ENCODE peak calls at places on chromosomes 16 and 17, in ten cellular contexts. E is cardiac fibroblast, Y is fibroblast of the aortic adventitia, S is GM23338, P is sigmoid colon, K is upper lobe of right lung, X is heart left ventricle, M is thoracic aorta, W is left ventricle myocardium inferior, B is mammary epithelial cell. I is an unnamed sample.

GRCh38 chr17:63095459-63095858 is 129.4 kb downstream of the TANC2 start:
- DNase-seq in B (peak), K (no peak), X (no peak), M (no peak), E (no peak), Y (no peak), S (no peak), W (no peak), P (no peak), I (no peak)

GRCh38 chr16:69260019-69260418 is 51.1 kb upstream of the VPS4A start:
- DNase-seq in M (no peak), Y (no peak), K (no peak), B (no peak), X (no peak), S (peak), E (no peak), W (no peak), P (no peak), I (no peak)

GRCh38 chr16:80619824-80620223 is 79.0 kb downstream of the DYNLRB2 start:
- DNase-seq in X (no peak), Y (no peak), M (no peak), B (peak), K (no peak), P (no peak), S (no peak), W (no peak), E (no peak), I (peak)

GRCh38 chr17:61972311-61972710 is 44.5 kb upstream of the INTS2 start:
- DNase-seq in K (no peak), B (no peak), W (no peak), P (no peak), S (no peak), M (no peak), E (no peak), Y (no peak), X (no peak), I (no peak)

GRCh38 chr17:29579866-29580771 is 9.3 kb downstream of the GIT1 start:
- DNase-seq in P (peak), M (no peak), Y (peak), X (peak), K (peak), E (peak), S (peak), B (peak), W (peak), I (peak)

GRCh38 chr17:79082311-79083190 is 7.9 kb downstream of the ENGASE start:
- DNase-seq in P (no peak), Y (peak), X (peak), M (no peak), B (no peak), E (peak), W (peak), S (peak), K (peak), I (peak)

GRCh38 chr16:49013727-49014080 is 267.9 kb downstream of the CBLN1 start:
- DNase-seq in M (no peak), X (no peak), W (no peak), K (no peak), S (no peak), B (no peak), P (no peak), Y (no peak), E (no peak), I (no peak)

GRCh38 chr16:30137897-30138296 is 14.9 kb upstream of the MAPK3 start:
- DNase-seq in E (no peak), S (no peak), W (no peak), P (no peak), X (no peak), M (no peak), B (no peak), K (no peak), Y (no peak), I (no peak)

GRCh38 chr17:9116311-9116820 is 95.1 kb downstream of the NTN1 start:
- DNase-seq in E (no peak), W (no peak), X (no peak), K (peak), B (no peak), S (no peak), Y (no peak), M (no peak), P (peak), I (no peak)

GRCh38 chr17:34177642-34178041 is 77.4 kb upstream of the CCL2 start:
- DNase-seq in W (no peak), M (no peak), P (no peak), X (no peak), S (no peak), E (peak), B (no peak), Y (peak), K (no peak), I (no peak)

GRCh38 chr17:82342361-82343079 is 9.0 kb upstream of the SECTM1 start:
- DNase-seq in M (no peak), S (no peak), X (no peak), K (no peak), E (no peak), P (no peak), W (no peak), B (no peak), Y (no peak), I (no peak)

GRCh38 chr17:48571826-48572417 is 6.2 kb downstream of the HOXB4 start:
- DNase-seq in B (peak), E (no peak), Y (peak), S (no peak), M (no peak), P (no peak), X (no peak), W (no peak), K (no peak), I (no peak)

GRCh38 chr16:23523321-23523720 is 13.0 kb upstream of the GGA2 start:
- DNase-seq in M (no peak), S (no peak), B (no peak), E (no peak), Y (no peak), W (no peak), P (no peak), K (no peak), X (no peak), I (no peak)

GRCh38 chr17:1006054-1006453 is 9.1 kb downstream of the TIMM22 start:
- DNase-seq in W (no peak), B (no peak), Y (no peak), E (no peak), X (no peak), M (no peak), S (no peak), P (no peak), K (no peak), I (no peak)

GRCh38 chr16:14436410-14436955 is 193.6 kb downstream of the PARN start:
- DNase-seq in Y (no peak), B (no peak), S (no peak), M (no peak), X (no peak), W (no peak), K (no peak), P (no peak), E (no peak), I (no peak)

GRCh38 chr16:3283525-3284447 is 495 bp downstream of the ZNF263 start:
- DNase-seq in M (no peak), P (peak), K (no peak), Y (no peak), S (peak), B (peak), W (peak), E (peak), X (peak), I (no peak)

GRCh38 chr16:28010671-28011070 is 52.8 kb downstream of the GSG1L start:
- DNase-seq in W (no peak), M (no peak), B (no peak), X (no peak), Y (peak), E (peak), P (no peak), S (no peak), K (no peak), I (no peak)

GRCh38 chr17:753407-753806 is 1.3 kb upstream of the GEMIN4 start:
- DNase-seq in M (no peak), P (no peak), B (no peak), S (no peak), K (no peak), W (no peak), Y (no peak), X (no peak), E (no peak), I (no peak)

GRCh38 chr17:79740413-79740812 is 9.7 kb downstream of the ENPP7 start:
- DNase-seq in W (no peak), X (no peak), S (no peak), Y (peak), B (no peak), P (no peak), E (no peak), K (no peak), M (no peak), I (no peak)

GRCh38 chr16:66324785-66325184 is 41.7 kb upstream of the CDH5 start:
- DNase-seq in X (no peak), P (no peak), E (peak), W (no peak), B (no peak), M (no peak), S (peak), K (no peak), Y (no peak), I (peak)

GRCh38 chr17:60640503-60640902 is 37.1 kb upstream of the BCAS3 start:
- DNase-seq in K (no peak), S (peak), E (peak), M (no peak), B (no peak), X (no peak), P (no peak), Y (peak), W (no peak), I (no peak)

GRCh38 chr17:5587431-5588032 is 3.2 kb upstream of the NLRP1 start:
- DNase-seq in S (peak), E (peak), X (peak), K (no peak), Y (peak), W (no peak), P (no peak), B (peak), M (no peak), I (peak)

GRCh38 chr16:55991843-55992242 is 116.7 kb upstream of the CES5A start:
- DNase-seq in E (no peak), Y (no peak), B (no peak), W (no peak), X (no peak), P (no peak), M (no peak), S (no peak), K (no peak), I (no peak)

GRCh38 chr16:16157166-16157565 is 66.1 kb downstream of the ABCC6 start:
- DNase-seq in Y (no peak), P (no peak), M (no peak), B (no peak), X (no peak), W (no peak), K (no peak), E (no peak), S (no peak), I (no peak)

GRCh38 chr17:14845562-14846335 is 419.4 kb downstream of the PMP22 start:
- DNase-seq in W (no peak), S (no peak), E (peak), M (no peak), K (no peak), B (peak), X (no peak), P (no peak), Y (no peak), I (no peak)

GRCh38 chr16:28596840-28597691 is at the start of gene SULT1A2:
- DNase-seq in X (no peak), W (no peak), M (no peak), K (peak), P (no peak), S (peak), E (no peak), Y (peak), B (peak), I (peak)

GRCh38 chr16:65543781-65544740 is 422.2 kb upstream of the CDH11 start:
- DNase-seq in X (no peak), M (no peak), S (no peak), W (no peak), P (no peak), B (no peak), E (no peak), K (no peak), Y (no peak), I (no peak)

GRCh38 chr16:15502041-15502725 is 67.8 kb downstream of the BMERB1 start:
- DNase-seq in E (peak), S (peak), P (no peak), W (no peak), Y (peak), B (peak), K (no peak), X (no peak), M (no peak), I (peak)

GRCh38 chr16:17261197-17261858 is 209.4 kb downstream of the XYLT1 start:
- DNase-seq in X (no peak), Y (no peak), P (no peak), B (no peak), S (no peak), M (no peak), E (no peak), W (no peak), K (no peak), I (no peak)

DNA sequence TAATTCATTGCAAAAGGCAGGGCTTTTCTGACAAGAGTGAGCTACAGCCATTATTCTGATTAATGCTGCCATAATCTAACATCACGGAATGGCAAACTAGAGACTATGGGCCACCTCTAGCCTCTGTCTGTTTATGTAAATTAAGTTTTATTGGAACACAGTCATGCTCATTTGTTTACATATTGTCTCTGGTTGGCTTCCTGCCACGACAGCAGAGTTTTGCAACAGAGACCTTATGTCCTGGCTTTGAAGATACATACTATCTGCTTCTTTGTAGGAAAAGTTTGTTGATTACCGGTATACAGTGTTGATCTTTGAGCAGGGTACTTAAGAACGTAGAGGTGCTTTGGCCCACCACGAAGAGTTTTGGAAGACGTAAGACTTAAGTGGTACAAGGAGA is 715.9 kb upstream of the RBFOX1 start:
- DNase-seq in K (no peak), E (no peak), P (no peak), Y (no peak), W (no peak), S (no peak), X (no peak), B (no peak), M (no peak), I (no peak)
- TF ChIP-seq CTCF in K (no peak), E (no peak), P (no peak), Y (no peak), W (no peak), S (no peak), X (no peak), B (no peak), M (no peak), I (no peak)

DNA sequence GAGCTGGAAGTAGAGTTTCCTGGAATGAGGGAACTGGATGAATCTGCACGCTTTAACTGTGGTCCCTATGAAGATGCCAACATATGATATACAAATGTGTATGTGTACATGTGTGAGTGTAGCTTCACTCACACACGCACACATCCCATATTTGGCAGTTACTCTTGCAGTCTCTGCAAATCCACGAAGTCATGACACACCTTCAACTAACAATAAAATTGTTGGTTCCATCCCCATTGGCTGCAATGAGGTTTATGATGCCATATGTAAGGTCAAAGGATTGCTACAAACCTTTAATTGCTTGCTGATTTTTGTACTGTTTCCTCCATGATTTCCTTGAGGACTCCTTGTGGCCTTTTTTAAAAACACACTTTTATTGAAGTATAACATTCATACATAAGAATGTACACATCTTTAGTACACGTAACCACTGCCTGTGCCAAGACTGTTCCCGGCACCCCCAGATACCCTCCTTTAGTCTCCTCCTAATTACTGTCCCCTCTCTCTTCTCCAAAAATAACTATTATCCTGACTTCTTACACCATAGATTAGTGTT is 22.0 kb downstream of the MYO1D start:
- DNase-seq in Y (no peak), M (no peak), B (no peak), E (no peak), P (no peak), S (no peak), X (no peak), W (no peak), K (no peak), I (no peak)
- TF ChIP-seq CTCF in Y (no peak), M (no peak), B (peak), E (peak), P (no peak), S (no peak), X (no peak), W (no peak), K (no peak), I (no peak)

GRCh38 chr16:46662123-46662522 is 26.9 kb downstream of the VPS35 start:
- DNase-seq in W (no peak), K (no peak), E (no peak), Y (no peak), P (no peak), M (no peak), X (no peak), B (no peak), S (no peak), I (no peak)

GRCh38 chr16:46658925-46659324 is 30.1 kb downstream of the VPS35 start:
- DNase-seq in M (no peak), E (no peak), X (peak), Y (no peak), P (no peak), B (no peak), S (no peak), K (no peak), W (no peak), I (no peak)
- TF ChIP-seq CTCF in M (no peak), E (no peak), X (no peak), Y (no peak), P (no peak), B (no peak), S (no peak), K (no peak), W (no peak), I (no peak)

GRCh38 chr16:87422106-87422505 is 30.0 kb downstream of the MAP1LC3B start:
- DNase-seq in B (no peak), Y (no peak), P (peak), S (no peak), X (no peak), K (no peak), M (no peak), W (no peak), E (no peak), I (no peak)

GRCh38 chr16:87419971-87420370 is 27.8 kb downstream of the MAP1LC3B start:
- DNase-seq in Y (no peak), M (no peak), X (no peak), W (no peak), B (no peak), P (peak), E (no peak), K (no peak), S (no peak), I (no peak)

GRCh38 chr16:87421369-87421912 is 29.3 kb downstream of the MAP1LC3B start:
- DNase-seq in P (no peak), E (no peak), X (no peak), Y (no peak), K (no peak), W (no peak), S (no peak), M (no peak), B (no peak), I (no peak)

GRCh38 chr16:87418644-87419043 is 26.5 kb downstream of the MAP1LC3B start:
- DNase-seq in P (no peak), M (no peak), S (no peak), E (no peak), W (no peak), X (no peak), B (no peak), K (no peak), Y (no peak), I (no peak)

GRCh38 chr16:87420401-87421368 is 28.5 kb downstream of the MAP1LC3B start:
- DNase-seq in B (no peak), K (no peak), M (no peak), Y (no peak), E (no peak), W (no peak), X (no peak), S (peak), P (peak), I (peak)
- TF ChIP-seq CTCF in B (peak), K (peak), M (no peak), Y (no peak), E (peak), W (no peak), X (no peak), S (peak), P (no peak), I (peak)